ENCODE peak calls at places on chromosomes 16 and 17, in eight cellular contexts. J is mucosa of descending colon; N is CD8-positive, alpha-beta T cell; T is stomach; L is fibroblast of lung; S is mammary epithelial cell; H is neural progenitor cell; X is cardiac fibroblast. Y is an unnamed sample.

GRCh38 chr17:42365136-42365535 is 23.1 kb downstream of the STAT3 start:
- DNase-seq in J (no peak), N (no peak), T (no peak), L (no peak), S (peak; percentile 26), H (no peak), X (peak; percentile 73), Y (no peak)

GRCh38 chr16:27333549-27333948 is 19.8 kb downstream of the IL4R start:
- DNase-seq in J (no peak), N (no peak), T (no peak), L (no peak), S (no peak), H (no peak), X (no peak), Y (no peak)

GRCh38 chr17:74531231-74531761 is at the start of gene CD300LB:
- DNase-seq in J (no peak), N (peak; percentile 8), T (peak; percentile 24), L (no peak), S (no peak), H (no peak), X (no peak), Y (no peak)

GRCh38 chr17:66654341-66654740 is 180.6 kb upstream of the CACNG5 start:
- DNase-seq in J (no peak), N (no peak), T (no peak), L (peak; percentile 64), S (peak; percentile 37), H (no peak), X (peak; percentile 67), Y (no peak)

GRCh38 chr17:9256944-9257629 is 235.8 kb downstream of the NTN1 start:
- DNase-seq in J (peak; percentile 47), N (no peak), T (no peak), L (peak; percentile 50), S (no peak), H (no peak), X (no peak), Y (no peak)

GRCh38 chr16:72978212-72978611 is 69.7 kb downstream of the ZFHX3 start:
- DNase-seq in J (no peak), N (no peak), T (no peak), L (no peak), S (no peak), H (no peak), X (peak; percentile 80), Y (no peak)

GRCh38 chr17:79365361-79365760 is 245.5 kb downstream of the RBFOX3 start:
- DNase-seq in J (no peak), N (no peak), T (no peak), L (no peak), S (no peak), H (no peak), X (no peak), Y (no peak)

GRCh38 chr16:10881479-10882030 is 4.6 kb downstream of the CIITA start:
- DNase-seq in J (no peak), N (no peak), T (no peak), L (no peak), S (no peak), H (no peak), X (no peak), Y (no peak)

GRCh38 chr17:16585796-16586195 is 16.8 kb upstream of the ZNF287 start:
- DNase-seq in J (no peak), N (no peak), T (no peak), L (peak; percentile 21), S (no peak), H (no peak), X (peak; percentile 61), Y (no peak)

DNA sequence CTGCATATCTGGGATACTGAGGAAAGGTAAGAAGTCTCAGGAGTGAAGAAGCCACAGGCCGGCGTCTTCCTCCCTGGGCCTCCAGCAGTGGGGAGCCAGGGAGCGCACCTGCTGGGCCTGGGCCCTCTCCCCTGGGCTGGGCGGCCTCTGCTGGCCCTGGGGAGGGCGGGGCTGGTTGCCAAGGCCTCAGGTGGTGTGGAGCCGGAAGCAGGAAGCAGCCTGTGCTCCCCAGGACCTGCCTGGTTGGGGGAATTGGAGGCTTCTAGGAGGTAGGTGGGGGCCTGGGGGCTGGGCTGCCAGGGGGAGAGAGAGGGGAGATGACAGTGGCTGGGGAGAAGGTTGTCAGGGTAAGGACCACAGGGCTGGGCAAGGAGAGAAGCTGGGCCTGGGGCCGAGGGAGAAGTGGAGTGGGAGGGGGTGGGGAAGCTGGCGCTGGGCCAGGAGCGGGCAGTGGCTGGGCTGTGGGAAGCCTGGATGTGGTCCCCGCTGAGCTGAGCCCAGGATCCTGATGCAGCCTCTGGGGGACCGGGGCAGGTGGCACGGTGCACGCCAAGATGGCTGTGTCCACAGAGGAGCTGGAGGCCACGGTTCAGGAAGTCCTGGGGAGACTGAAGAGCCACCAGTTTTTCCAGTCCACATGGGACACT is at the start of gene SMIM22:
- DNase-seq in J (peak; percentile 88), N (no peak), T (peak; percentile 90), L (no peak), S (no peak), H (no peak), X (no peak), Y (no peak)
- H3K4me3 ChIP-seq in J (peak within 1 kb of the TSS; percentile 24), N (no peak within 1 kb of the TSS), T (peak within 1 kb of the TSS; percentile 37), L (no peak within 1 kb of the TSS), S (no peak within 1 kb of the TSS), H (no peak within 1 kb of the TSS), X (no peak within 1 kb of the TSS), Y (no peak within 1 kb of the TSS)

GRCh38 chr17:59365383-59365981 is 34.0 kb downstream of the YPEL2 start:
- DNase-seq in J (no peak), N (peak; percentile 29), T (no peak), L (no peak), S (no peak), H (peak; percentile 94), X (no peak), Y (no peak)

GRCh38 chr17:59368218-59368857 is 36.9 kb downstream of the YPEL2 start:
- DNase-seq in J (no peak), N (no peak), T (no peak), L (no peak), S (no peak), H (no peak), X (no peak), Y (no peak)

GRCh38 chr17:59367657-59368045 is 36.2 kb downstream of the YPEL2 start:
- DNase-seq in J (no peak), N (no peak), T (no peak), L (no peak), S (peak; percentile 28), H (no peak), X (no peak), Y (no peak)

GRCh38 chr17:59366773-59367656 is 35.6 kb downstream of the YPEL2 start:
- DNase-seq in J (peak; percentile 74), N (no peak), T (peak; percentile 89), L (peak; percentile 75), S (no peak), H (no peak), X (peak; percentile 67), Y (no peak)

DNA sequence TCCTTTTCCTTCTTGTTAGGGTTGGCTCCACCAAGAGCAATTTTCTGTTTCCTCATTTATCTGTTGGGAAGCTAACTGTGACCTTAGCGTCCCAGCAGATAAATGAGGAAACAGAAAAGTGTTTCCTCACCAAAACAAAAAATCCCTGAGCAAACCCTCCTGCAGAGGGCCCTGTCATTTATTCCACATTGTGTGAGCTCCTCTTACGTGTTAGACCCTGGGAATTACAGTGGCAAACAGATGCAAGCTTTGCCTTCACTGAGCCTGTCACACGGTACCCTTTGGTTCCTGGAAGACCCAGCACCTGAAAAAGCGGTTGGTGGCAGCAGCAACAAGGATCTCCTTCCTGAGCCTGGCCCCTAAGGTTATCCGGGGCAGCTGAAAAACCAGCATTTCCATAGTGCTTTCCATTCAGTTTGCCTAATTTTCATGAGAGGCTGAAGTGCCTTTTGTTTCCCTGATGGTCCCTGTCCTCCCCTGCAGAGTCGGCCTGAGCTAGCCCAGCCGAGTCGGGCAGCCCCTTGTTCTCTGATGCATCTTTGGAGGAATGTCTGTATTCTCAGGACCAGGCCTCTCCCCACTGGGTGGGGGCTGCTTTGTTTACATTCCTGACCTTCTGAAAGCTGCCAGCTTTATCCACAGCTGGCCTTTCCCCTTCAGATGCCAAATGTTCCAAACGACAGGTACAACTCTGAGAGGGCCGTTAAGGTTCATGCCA is 34.7 kb downstream of the YPEL2 start:
- DNase-seq in J (no peak), N (no peak), T (peak; percentile 48), L (no peak), S (no peak), H (peak; percentile 91), X (peak; percentile 18), Y (no peak)
- TF ChIP-seq CTCF in J (no peak), N (no peak), T (no peak), L (no peak), S (no peak), H (peak; percentile 24), X (peak; percentile 11), Y (no peak)

GRCh38 chr16:979859-980594 is 1.5 kb upstream of the SOX8 start:
- DNase-seq in J (no peak), N (no peak), T (no peak), L (no peak), S (no peak), H (peak; percentile 52), X (no peak), Y (no peak)
- H3K4me3 ChIP-seq in J (no peak overlapping the region), N (peak overlapping the region; percentile 65), T (peak overlapping the region; percentile 61), L (no peak overlapping the region), S (no peak overlapping the region), H (peak overlapping the region; percentile 63), X (no peak overlapping the region), Y (peak overlapping the region; percentile 20)

GRCh38 chr17:53630638-53631037 is 192.1 kb upstream of the KIF2B start:
- DNase-seq in J (no peak), N (no peak), T (no peak), L (no peak), S (no peak), H (peak; percentile 51), X (no peak), Y (no peak)
- TF ChIP-seq CTCF in J (no peak), N (no peak), T (no peak), L (no peak), S (peak; percentile 6), H (peak; percentile 47), X (no peak), Y (no peak)